ENCODE peak calls at places on chromosomes 7 and 10, in six cellular contexts. S is T-helper 17 cell; Q is ACHN; M is neural crest cell; H is NCI-H69; V is activated naive CD8-positive, alpha-beta T cell treated with anti-CD3 and anti-CD28 coated beads, Interleukin-2, amount 50 U/mL, for 24 hours. Z is an unnamed sample.

GRCh38 chr10:122078965-122079401 is 90.0 kb downstream of the TACC2 start:
- DNase-seq in M (no peak), V (no peak), Q (no peak), H (peak; percentile 36), S (no peak), Z (no peak)

GRCh38 chr10:78672898-78673297 is 395.9 kb upstream of the ZMIZ1 start:
- DNase-seq in Q (no peak), V (no peak), H (no peak), M (no peak), S (no peak), Z (no peak)

GRCh38 chr7:127600885-127601284 is 7.3 kb downstream of the FSCN3 start:
- DNase-seq in M (no peak), S (no peak), V (no peak), H (no peak), Q (no peak), Z (no peak)

GRCh38 chr7:15855726-15856125 is 169.2 kb upstream of the MEOX2 start:
- DNase-seq in Q (no peak), M (no peak), H (peak; percentile 35), V (no peak), S (no peak), Z (no peak)

GRCh38 chr10:61943699-61944444 is 42.4 kb downstream of the ARID5B start:
- DNase-seq in M (no peak), H (no peak), S (no peak), V (no peak), Q (peak; percentile 73), Z (no peak)

GRCh38 chr10:15182541-15183207 is 14.2 kb upstream of the NMT2 start:
- DNase-seq in M (no peak), H (peak; percentile 2), Q (no peak), S (no peak), V (no peak), Z (no peak)

GRCh38 chr7:41881313-41882130 is 178.6 kb upstream of the INHBA start:
- DNase-seq in M (no peak), V (peak; percentile 79), Q (no peak), S (no peak), H (no peak), Z (no peak)

GRCh38 chr10:113756940-113757543 is 5.6 kb downstream of the PLEKHS1 start:
- DNase-seq in H (no peak), M (no peak), V (no peak), Q (no peak), S (no peak), Z (no peak)

GRCh38 chr10:63520463-63521388 is 475 bp upstream of the REEP3 start:
- DNase-seq in H (peak; percentile 73), Q (peak; percentile 79), M (peak; percentile 57), V (peak; percentile 36), S (peak; percentile 54), Z (peak; percentile 73)

GRCh38 chr10:131943021-131943814 is 38.5 kb downstream of the BNIP3 start:
- DNase-seq in Q (peak; percentile 44), V (no peak), S (no peak), M (no peak), H (peak; percentile 10), Z (peak; percentile 4)

GRCh38 chr7:88396295-88396947 is 89.7 kb upstream of the STEAP4 start:
- DNase-seq in Q (no peak), H (no peak), S (no peak), V (no peak), M (no peak), Z (no peak)

GRCh38 chr7:35652124-35652523 is 42.8 kb downstream of the HERPUD2 start:
- DNase-seq in Q (no peak), V (peak; percentile 44), S (no peak), H (no peak), M (no peak), Z (no peak)

GRCh38 chr7:75962607-75963382 is 31.6 kb downstream of the TMEM120A start:
- DNase-seq in H (no peak), S (no peak), M (peak; percentile 34), Q (no peak), V (no peak), Z (no peak)

GRCh38 chr10:6062101-6062771 is at the start of gene IL2RA:
- DNase-seq in S (peak; percentile 41), H (no peak), M (no peak), Q (no peak), V (peak; percentile 76), Z (no peak)

GRCh38 chr10:80487422-80487785 is 33.3 kb downstream of the TSPAN14 start:
- DNase-seq in Q (no peak), S (no peak), H (no peak), M (no peak), V (no peak), Z (no peak)

GRCh38 chr7:77867208-77867915 is 68.8 kb downstream of the PHTF2 start:
- DNase-seq in H (no peak), Q (peak; percentile 71), V (no peak), S (no peak), M (no peak), Z (no peak)

GRCh38 chr7:101506531-101506930 is 122.6 kb downstream of the MYL10 start:
- DNase-seq in S (no peak), Q (no peak), H (no peak), M (no peak), V (no peak), Z (no peak)

GRCh38 chr7:42945821-42946615 is 13.8 kb downstream of the MRPL32 start:
- DNase-seq in V (no peak), S (no peak), Q (no peak), H (no peak), M (no peak), Z (no peak)

GRCh38 chr7:17940302-17941170 is at the start of gene SNX13:
- DNase-seq in M (peak; percentile 86), H (peak; percentile 99), Q (peak; percentile 97), S (peak; percentile 88), V (peak; percentile 90), Z (peak; percentile 95)

GRCh38 chr7:104008107-104008506 is 18.6 kb upstream of the RELN start:
- DNase-seq in M (no peak), H (no peak), S (no peak), V (no peak), Q (no peak), Z (no peak)

GRCh38 chr10:33152750-33153149 is 181.7 kb downstream of the NRP1 start:
- DNase-seq in Q (no peak), H (no peak), V (no peak), S (no peak), M (no peak), Z (no peak)

GRCh38 chr10:19310121-19310520 is 261.5 kb downstream of the MALRD1 start:
- DNase-seq in M (no peak), Q (no peak), S (no peak), H (no peak), V (no peak), Z (no peak)

GRCh38 chr10:23439452-23439919 is 611 bp downstream of the OTUD1 start:
- DNase-seq in H (peak; percentile 5), M (peak; percentile 22), S (no peak), V (no peak), Q (peak; percentile 2), Z (no peak)

GRCh38 chr7:33418251-33418701 is 288.9 kb downstream of the BBS9 start:
- DNase-seq in Q (no peak), S (no peak), H (peak; percentile 42), M (no peak), V (no peak), Z (no peak)

GRCh38 chr7:45435846-45436245 is 138.3 kb upstream of the ADCY1 start:
- DNase-seq in S (no peak), V (no peak), Q (peak; percentile 88), M (no peak), H (no peak), Z (no peak)

GRCh38 chr7:99551767-99552463 is at the start of gene FAM200A:
- DNase-seq in V (peak; percentile 89), S (peak; percentile 69), M (peak; percentile 72), H (peak; percentile 99), Q (peak; percentile 94), Z (peak; percentile 97)

GRCh38 chr7:122752583-122752982 is 49.9 kb upstream of the RNF148 start:
- DNase-seq in S (no peak), M (no peak), Q (no peak), V (no peak), H (no peak), Z (no peak)

GRCh38 chr10:78931333-78932083 is 137.3 kb upstream of the ZMIZ1 start:
- DNase-seq in M (no peak), Q (peak; percentile 66), S (no peak), V (no peak), H (peak; percentile 83), Z (no peak)

GRCh38 chr10:34628174-34628802 is 186.8 kb downstream of the PARD3 start:
- DNase-seq in M (no peak), H (peak; percentile 21), V (no peak), Q (no peak), S (no peak), Z (peak; percentile 25)

GRCh38 chr7:1894906-1895663 is 225.0 kb downstream of the ELFN1 start:
- DNase-seq in S (no peak), H (no peak), M (no peak), Q (no peak), V (no peak), Z (peak; percentile 11)

GRCh38 chr7:102415685-102416225 is 17.6 kb upstream of the ORAI2 start:
- DNase-seq in V (peak; percentile 70), Q (no peak), M (no peak), S (no peak), H (no peak), Z (no peak)

GRCh38 chr10:71598673-71599072 is 120.9 kb downstream of the C10orf105 start:
- DNase-seq in H (peak; percentile 8), M (no peak), V (no peak), Q (no peak), S (no peak), Z (no peak)

GRCh38 chr7:3493499-3493898 is 192.4 kb downstream of the SDK1 start:
- DNase-seq in V (no peak), S (no peak), M (no peak), H (no peak), Q (peak; percentile 84), Z (no peak)

GRCh38 chr10:13684813-13685511 is 98.2 kb downstream of the PRPF18 start:
- DNase-seq in Q (no peak), S (no peak), V (no peak), M (no peak), H (no peak), Z (no peak)

GRCh38 chr10:104339469-104340098 is 1.3 kb upstream of the ITPRIP start:
- DNase-seq in V (no peak), S (no peak), H (no peak), M (no peak), Q (peak; percentile 70), Z (no peak)

GRCh38 chr10:122206471-122207065 is 64.5 kb upstream of the BTBD16 start:
- DNase-seq in V (no peak), Q (no peak), M (no peak), S (no peak), H (no peak), Z (no peak)

GRCh38 chr7:156027821-156028220 is 215.6 kb upstream of the SHH start:
- DNase-seq in V (no peak), M (no peak), H (no peak), Q (no peak), S (no peak), Z (no peak)

GRCh38 chr10:24128066-24128751 is 80.7 kb upstream of the KIAA1217 start:
- DNase-seq in H (no peak), M (peak; percentile 6), V (no peak), S (no peak), Q (no peak), Z (peak; percentile 76)

GRCh38 chr10:118768041-118768933 is 13.5 kb upstream of the CACUL1 start:
- DNase-seq in V (no peak), S (no peak), Q (no peak), M (no peak), H (no peak), Z (no peak)

Z was measured in NCI-H82.